ENCODE peak calls at places on chromosomes 13 and 19, in eight cellular contexts. Z is MM.1S, V is nucleus accumbens, P is upper lobe of right lung, R is psoas muscle, D is NCI-H1930, X is COR-L47, G is omental fat pad. O is an unnamed sample.
A peak's percentile ranks its signal among the peaks of the same experiment; 100 is the strongest.

GRCh38 chr13:83378901-83379300 is 503.4 kb downstream of the SLITRK1 start:
- DNase-seq in G (no peak), V (no peak), D (no peak), X (no peak), Z (no peak), R (no peak), P (no peak), O (no peak)

GRCh38 chr19:18711893-18712292 is 28.4 kb downstream of the CRTC1 start:
- DNase-seq in G (no peak), R (no peak), D (no peak), X (no peak), V (no peak), Z (no peak), P (no peak), O (no peak)

GRCh38 chr13:46526763-46527162 is 26.2 kb upstream of the LRCH1 start:
- DNase-seq in V (no peak), R (no peak), G (no peak), X (no peak), D (no peak), P (no peak), Z (no peak), O (no peak)

GRCh38 chr13:73228546-73228945 is 169.7 kb downstream of the KLF5 start:
- DNase-seq in P (no peak), D (no peak), R (no peak), V (no peak), X (no peak), Z (peak; percentile 77), G (no peak), O (no peak)

GRCh38 chr13:43558942-43559341 is 227.8 kb downstream of the ENOX1 start:
- DNase-seq in G (no peak), D (no peak), P (no peak), Z (no peak), X (no peak), V (no peak), R (no peak), O (no peak)

GRCh38 chr13:57630661-57631606 is 610 bp upstream of the PCDH17 start:
- DNase-seq in Z (peak; percentile 6), D (no peak), X (peak; percentile 50), G (no peak), V (peak; percentile 47), P (peak; percentile 41), R (no peak), O (peak; percentile 69)

GRCh38 chr13:21872795-21873194 is 201.9 kb downstream of the FGF9 start:
- DNase-seq in Z (no peak), R (no peak), X (no peak), P (no peak), G (no peak), D (no peak), V (no peak), O (no peak)

GRCh38 chr13:73000027-73000674 is 58.7 kb upstream of the KLF5 start:
- DNase-seq in V (no peak), P (no peak), R (no peak), Z (no peak), G (no peak), X (peak; percentile 59), D (peak; percentile 26), O (peak; percentile 88)

GRCh38 chr19:7607874-7608560 is 12.4 kb downstream of the CAMSAP3 start:
- DNase-seq in G (no peak), D (no peak), P (peak; percentile 65), Z (no peak), X (no peak), R (no peak), V (no peak), O (no peak)

GRCh38 chr13:113298001-113298945 is 1.2 kb downstream of the LAMP1 start:
- DNase-seq in X (no peak), Z (no peak), G (no peak), V (no peak), D (no peak), P (no peak), R (no peak), O (no peak)

GRCh38 chr19:29610574-29611271 is 4.6 kb downstream of the POP4 start:
- DNase-seq in Z (peak; percentile 74), V (peak; percentile 33), X (peak; percentile 38), P (peak; percentile 81), G (peak; percentile 75), D (peak; percentile 74), R (peak; percentile 90), O (no peak)

GRCh38 chr13:27079421-27079958 is 92.1 kb downstream of the USP12 start:
- DNase-seq in R (no peak), G (no peak), Z (no peak), V (no peak), X (no peak), P (no peak), D (no peak), O (no peak)

GRCh38 chr13:27997904-27998522 is 9.5 kb upstream of the URAD start:
- DNase-seq in Z (peak; percentile 67), P (peak; percentile 40), D (peak; percentile 41), G (no peak), V (no peak), X (no peak), R (no peak), O (no peak)

GRCh38 chr19:20273376-20273775 is 106.4 kb downstream of the ZNF486 start:
- DNase-seq in V (no peak), Z (no peak), R (no peak), D (no peak), X (no peak), G (no peak), P (no peak), O (no peak)

GRCh38 chr19:13260883-13261653 is 110.9 kb downstream of the IER2 start:
- DNase-seq in X (no peak), P (no peak), Z (no peak), D (no peak), V (no peak), G (no peak), R (no peak), O (no peak)

GRCh38 chr19:4172861-4173473 is 9.4 kb downstream of the SIRT6 start:
- DNase-seq in V (no peak), Z (peak; percentile 49), G (peak; percentile 44), P (peak; percentile 82), R (peak; percentile 82), X (peak; percentile 18), D (no peak), O (no peak)

GRCh38 chr13:50156140-50156539 is 140.9 kb downstream of the KCNRG start:
- DNase-seq in X (no peak), V (no peak), G (no peak), P (no peak), R (no peak), D (no peak), Z (no peak), O (no peak)

GRCh38 chr19:40671404-40671803 is 19.0 kb downstream of the NUMBL start:
- DNase-seq in D (no peak), Z (no peak), X (no peak), R (peak; percentile 61), G (no peak), P (no peak), V (no peak), O (no peak)

O was measured in DMS153.